ENCODE peak calls at places on chromosomes 16 and 17, in four cellular contexts. One of them, this sample, is unnamed.

GRCh38 chr17:81346090-81346907 is 49.0 kb upstream of the BAHCC1 start:
- DNase-seq in K562: peak
- DNase-seq in HepG2: peak
- DNase-seq in GM12878: peak
- DNase-seq in this sample: peak

GRCh38 chr17:57284583-57284982 is 28.3 kb downstream of the MSI2 start:
- DNase-seq in K562: peak
- DNase-seq in HepG2: no peak
- DNase-seq in GM12878: no peak
- DNase-seq in this sample: no peak

GRCh38 chr17:69710926-69711325 is 296.4 kb downstream of the MAP2K6 start:
- DNase-seq in K562: no peak
- DNase-seq in HepG2: no peak
- DNase-seq in GM12878: no peak
- DNase-seq in this sample: no peak

GRCh38 chr16:86203557-86204275 is 304.8 kb downstream of the IRF8 start:
- DNase-seq in K562: no peak
- DNase-seq in HepG2: no peak
- DNase-seq in GM12878: no peak
- DNase-seq in this sample: no peak

GRCh38 chr17:40038882-40039513 is 15.2 kb downstream of the MED24 start:
- DNase-seq in K562: no peak
- DNase-seq in HepG2: peak
- DNase-seq in GM12878: no peak
- DNase-seq in this sample: peak

GRCh38 chr16:85363427-85363826 is 249.7 kb upstream of the GSE1 start:
- DNase-seq in K562: no peak
- DNase-seq in HepG2: no peak
- DNase-seq in GM12878: no peak
- DNase-seq in this sample: no peak

GRCh38 chr17:76565728-76566612 is 19.7 kb downstream of the ST6GALNAC2 start:
- DNase-seq in K562: no peak
- DNase-seq in HepG2: no peak
- DNase-seq in GM12878: no peak
- DNase-seq in this sample: no peak

GRCh38 chr16:79598341-79599181 is 2.0 kb downstream of the MAF start:
- DNase-seq in K562: no peak
- DNase-seq in HepG2: no peak
- DNase-seq in GM12878: no peak
- DNase-seq in this sample: peak

GRCh38 chr17:20059728-20060188 is 50.6 kb downstream of the SPECC1 start:
- DNase-seq in K562: peak
- DNase-seq in HepG2: peak
- DNase-seq in GM12878: peak
- DNase-seq in this sample: no peak

GRCh38 chr17:44850612-44851011 is 2.9 kb downstream of the HIGD1B start:
- DNase-seq in K562: no peak
- DNase-seq in HepG2: no peak
- DNase-seq in GM12878: no peak
- DNase-seq in this sample: no peak

GRCh38 chr17:79510071-79510470 is 100.8 kb downstream of the RBFOX3 start:
- DNase-seq in K562: no peak
- DNase-seq in HepG2: no peak
- DNase-seq in GM12878: no peak
- DNase-seq in this sample: no peak

GRCh38 chr16:10265770-10266615 is 83.8 kb upstream of the GRIN2A start:
- DNase-seq in K562: no peak
- DNase-seq in HepG2: peak
- DNase-seq in GM12878: no peak
- DNase-seq in this sample: no peak

GRCh38 chr17:35766903-35767510 is 6.3 kb downstream of the C17orf50 start:
- DNase-seq in K562: no peak
- DNase-seq in HepG2: no peak
- DNase-seq in GM12878: no peak
- DNase-seq in this sample: no peak

GRCh38 chr17:40181205-40181604 is 3.9 kb downstream of the RAPGEFL1 start:
- DNase-seq in K562: no peak
- DNase-seq in HepG2: no peak
- DNase-seq in GM12878: no peak
- DNase-seq in this sample: no peak

GRCh38 chr17:6492892-6493674 is 48.8 kb downstream of the PIMREG start:
- DNase-seq in K562: no peak
- DNase-seq in HepG2: peak
- DNase-seq in GM12878: no peak
- DNase-seq in this sample: no peak

GRCh38 chr17:6178959-6179358 is 108.8 kb downstream of the WSCD1 start:
- DNase-seq in K562: no peak
- DNase-seq in HepG2: no peak
- DNase-seq in GM12878: no peak
- DNase-seq in this sample: no peak

GRCh38 chr17:72421128-72422092 is 300.6 kb downstream of the SOX9 start:
- DNase-seq in K562: no peak
- DNase-seq in HepG2: peak
- DNase-seq in GM12878: peak
- DNase-seq in this sample: no peak

GRCh38 chr17:18626152-18626870 is 17.9 kb downstream of the TBC1D28 start:
- DNase-seq in K562: no peak
- DNase-seq in HepG2: no peak
- DNase-seq in GM12878: no peak
- DNase-seq in this sample: no peak

GRCh38 chr16:57084257-57084770 is 8.1 kb upstream of the CPNE2 start:
- DNase-seq in K562: peak
- DNase-seq in HepG2: peak
- DNase-seq in GM12878: peak
- DNase-seq in this sample: peak
- TF ChIP-seq TARDBP in K562: no peak
- TF ChIP-seq TARDBP in HepG2: peak
- TF ChIP-seq TARDBP in GM12878: no peak
- TF ChIP-seq TARDBP in this sample: no peak

GRCh38 chr16:2178321-2179106 is 17.9 kb downstream of the CASKIN1 start:
- DNase-seq in K562: peak
- DNase-seq in HepG2: no peak
- DNase-seq in GM12878: no peak
- DNase-seq in this sample: peak
- TF ChIP-seq TARDBP in K562: no peak
- TF ChIP-seq TARDBP in HepG2: no peak
- TF ChIP-seq TARDBP in GM12878: no peak
- TF ChIP-seq TARDBP in this sample: no peak

GRCh38 chr16:71781741-71782140 is 26.9 kb downstream of the AP1G1 start:
- DNase-seq in K562: no peak
- DNase-seq in HepG2: peak
- DNase-seq in GM12878: no peak
- DNase-seq in this sample: no peak
- TF ChIP-seq TARDBP in K562: no peak
- TF ChIP-seq TARDBP in HepG2: no peak
- TF ChIP-seq TARDBP in GM12878: no peak
- TF ChIP-seq TARDBP in this sample: no peak

GRCh38 chr17:29180788-29181160 is 576 bp upstream of the MYO18A start:
- DNase-seq in K562: no peak
- DNase-seq in HepG2: no peak
- DNase-seq in GM12878: no peak
- DNase-seq in this sample: no peak
- TF ChIP-seq TARDBP in K562: no peak
- TF ChIP-seq TARDBP in HepG2: no peak
- TF ChIP-seq TARDBP in GM12878: no peak
- TF ChIP-seq TARDBP in this sample: no peak

This sample was measured in HEK293T.